ENCODE peak calls at places on chromosome 2, in four cellular contexts. N is hippocampal formation; X is stimulated activated naive B cell treated with anti-CD40 and anti-IgM and Interleukin-4, amounts not matched to agents 10 μg/mL and 1 μg/mL and 100 μg/mL, for 72 hours; P is globus pallidus. C is an unnamed sample.

GRCh38 chr2:30206461-30207430 is 24.6 kb upstream of the LBH start:
- DNase-seq in X (no peak), P (no peak), N (no peak), C (no peak)

GRCh38 chr2:101729521-101730190 is 32.1 kb downstream of the MAP4K4 start:
- DNase-seq in N (no peak), X (no peak), P (no peak), C (no peak)

GRCh38 chr2:59182249-59182648 is 941.1 kb upstream of the FANCL start:
- DNase-seq in P (peak), N (no peak), X (no peak), C (no peak)

GRCh38 chr2:96869824-96870630 is at the start of gene SEMA4C:
- DNase-seq in N (peak), P (peak), X (peak), C (peak)

GRCh38 chr2:45541450-45541849 is 69.6 kb downstream of the SRBD1 start:
- DNase-seq in X (no peak), P (no peak), N (no peak), C (no peak)

GRCh38 chr2:75157435-75157834 is 41.9 kb downstream of the TACR1 start:
- DNase-seq in P (no peak), X (no peak), N (no peak), C (peak)

GRCh38 chr2:150425121-150425559 is 62.3 kb downstream of the RND3 start:
- DNase-seq in N (peak), X (no peak), P (peak), C (no peak)

GRCh38 chr2:37378411-37378810 is 34.0 kb downstream of the QPCT start:
- DNase-seq in N (no peak), X (no peak), P (no peak), C (no peak)

GRCh38 chr2:164879901-164880535 is 38.4 kb upstream of the COBLL1 start:
- DNase-seq in X (no peak), N (no peak), P (no peak), C (no peak)

GRCh38 chr2:85504434-85505261 is 34.3 kb upstream of the MAT2A start:
- DNase-seq in N (no peak), P (no peak), X (no peak), C (no peak)

GRCh38 chr2:70258532-70258875 is 567 bp downstream of the PCYOX1 start:
- DNase-seq in N (no peak), X (no peak), P (peak), C (peak)

GRCh38 chr2:10079931-10080535 is at the start of gene CYS1:
- DNase-seq in X (no peak), P (no peak), N (no peak), C (peak)

GRCh38 chr2:147774805-147775204 is 70.0 kb upstream of the ACVR2A start:
- DNase-seq in X (no peak), N (no peak), P (no peak), C (no peak)

GRCh38 chr2:67713376-67713775 is 316.2 kb downstream of the ETAA1 start:
- DNase-seq in X (no peak), N (no peak), P (no peak), C (no peak)

GRCh38 chr2:224412064-224412921 is 10.4 kb upstream of the FAM124B start:
- DNase-seq in P (no peak), X (no peak), N (no peak), C (no peak)

GRCh38 chr2:21254170-21254965 is 130.6 kb downstream of the TDRD15 start:
- DNase-seq in P (peak), X (no peak), N (peak), C (no peak)

GRCh38 chr2:216394888-216395287 is 17.4 kb upstream of the SMARCAL1 start:
- DNase-seq in N (no peak), P (no peak), X (no peak), C (no peak)

GRCh38 chr2:54669677-54670484 is 53.6 kb upstream of the EML6 start:
- DNase-seq in P (peak), X (no peak), N (no peak), C (no peak)

GRCh38 chr2:99888617-99889016 is 253.8 kb downstream of the AFF3 start:
- DNase-seq in X (no peak), P (no peak), N (no peak), C (no peak)

GRCh38 chr2:160909781-160910242 is 250.4 kb upstream of the TANK start:
- DNase-seq in P (no peak), X (no peak), N (no peak), C (no peak)

GRCh38 chr2:181231886-181232644 is 225.1 kb upstream of the ITGA4 start:
- DNase-seq in P (no peak), X (no peak), N (no peak), C (no peak)

GRCh38 chr2:134738150-134738865 is 19.5 kb upstream of the TMEM163 start:
- DNase-seq in N (no peak), X (no peak), P (no peak), C (no peak)

GRCh38 chr2:10097352-10098148 is 17.3 kb upstream of the CYS1 start:
- DNase-seq in P (peak), X (no peak), N (peak), C (peak)

GRCh38 chr2:151918308-151918707 is 90.1 kb upstream of the ARL5A start:
- DNase-seq in P (peak), X (no peak), N (peak), C (no peak)

GRCh38 chr2:178008636-178009289 is 63.8 kb downstream of the PDE11A start:
- DNase-seq in P (no peak), X (no peak), N (peak), C (no peak)

GRCh38 chr2:239268082-239268481 is 132.7 kb downstream of the HDAC4 start:
- DNase-seq in X (no peak), P (no peak), N (peak), C (no peak)

GRCh38 chr2:60520917-60521539 is 32.4 kb downstream of the BCL11A start:
- DNase-seq in P (no peak), X (no peak), N (no peak), C (no peak)

GRCh38 chr2:150147889-150148683 is 339.4 kb downstream of the RND3 start:
- DNase-seq in P (no peak), X (no peak), N (no peak), C (no peak)

GRCh38 chr2:132416996-132417395 is 391 bp downstream of the GPR39 start:
- DNase-seq in P (no peak), N (no peak), X (no peak), C (no peak)

GRCh38 chr2:64080179-64080578 is 61.0 kb upstream of the VPS54 start:
- DNase-seq in X (no peak), P (no peak), N (no peak), C (no peak)

GRCh38 chr2:228658998-228659397 is 477.5 kb upstream of the SPHKAP start:
- DNase-seq in P (no peak), N (no peak), X (no peak), C (no peak)

C was measured in GM10248.